ENCODE peak calls at places on chromosomes 11 and 22, in five cellular contexts. S is activated effector memory CD4-positive, alpha-beta T cell treated with anti-CD3 and anti-CD28 coated beads, Interleukin-2, amount 50 U/mL, for 16 hours; X is ovary; V is EL; Y is AG09309. F is an unnamed sample.

GRCh38 chr11:73013021-73013420 is 129.1 kb downstream of the FCHSD2 start:
- DNase-seq in S (no peak), X (no peak), V (no peak), Y (no peak), F (no peak)

GRCh38 chr11:75100314-75100713 is 3.6 kb upstream of the OR2AT4 start:
- DNase-seq in V (peak), S (no peak), X (no peak), Y (no peak), F (no peak)

GRCh38 chr22:43507235-43507634 is 95.4 kb downstream of the MPPED1 start:
- DNase-seq in X (no peak), Y (no peak), V (no peak), S (no peak), F (no peak)

GRCh38 chr11:662689-663274 is 25.7 kb downstream of the DRD4 start:
- DNase-seq in X (peak), S (peak), Y (no peak), V (peak), F (no peak)

GRCh38 chr11:134380785-134381184 is 31.3 kb downstream of the B3GAT1 start:
- DNase-seq in Y (no peak), S (no peak), V (no peak), X (no peak), F (no peak)

GRCh38 chr11:20668844-20669832 is at the start of gene NELL1:
- DNase-seq in V (no peak), Y (no peak), X (no peak), S (no peak), F (no peak)

GRCh38 chr22:22201925-22202343 is 42.7 kb upstream of the VPREB1 start:
- DNase-seq in S (no peak), X (no peak), Y (no peak), V (no peak), F (no peak)

GRCh38 chr11:82754410-82754809 is 20.7 kb upstream of the FAM181B start:
- DNase-seq in V (no peak), Y (no peak), S (no peak), X (no peak), F (no peak)

GRCh38 chr11:25435197-25435596 is 896.7 kb upstream of the ANO3 start:
- DNase-seq in V (no peak), X (no peak), Y (no peak), S (no peak), F (no peak)

GRCh38 chr11:17256512-17256911 is 20.0 kb upstream of the NUCB2 start:
- DNase-seq in S (no peak), Y (peak), V (peak), X (no peak), F (no peak)

GRCh38 chr22:39308614-39309363 is 10.6 kb downstream of the RPL3 start:
- DNase-seq in S (no peak), V (peak), Y (peak), X (peak), F (peak)

GRCh38 chr11:65894034-65894591 is 3.6 kb downstream of the CCDC85B start:
- DNase-seq in X (no peak), S (peak), V (peak), Y (no peak), F (no peak)

GRCh38 chr11:35237860-35238715 is 99.1 kb downstream of the CD44 start:
- DNase-seq in X (peak), V (peak), Y (no peak), S (peak), F (no peak)

GRCh38 chr22:37498289-37498909 is 12.2 kb upstream of the MFNG start:
- DNase-seq in V (no peak), S (peak), X (no peak), Y (no peak), F (no peak)

GRCh38 chr11:112355726-112356125 is 95.1 kb upstream of the PLET1 start:
- DNase-seq in X (peak), S (no peak), V (peak), Y (no peak), F (no peak)

GRCh38 chr11:107576497-107577086 is 11.1 kb upstream of the ALKBH8 start:
- DNase-seq in V (peak), S (peak), X (peak), Y (no peak), F (no peak)

GRCh38 chr11:60345489-60345888 is 18.4 kb downstream of the MS4A6E start:
- DNase-seq in S (no peak), Y (no peak), X (no peak), V (peak), F (no peak)

GRCh38 chr11:4491878-4492606 is 9.6 kb downstream of the OR52K1 start:
- DNase-seq in S (no peak), V (no peak), Y (no peak), X (no peak), F (no peak)

F was measured in osteocyte.